ENCODE peak calls at places on chromosomes 3 and 15, in ten cellular contexts. O, S, G, A, F, N, T, M, Y and U are unnamed samples.

GRCh38 chr3:112143251-112143650 is 10.2 kb upstream of the GCSAM start:
- DNase-seq in T (peak; percentile 16), A (no peak), M (no peak), F (no peak), G (no peak), O (no peak), N (no peak), Y (peak; percentile 43), S (no peak), U (peak; percentile 60)

GRCh38 chr3:40765884-40766283 is 241.1 kb downstream of the ZNF621 start:
- DNase-seq in O (no peak), Y (no peak), M (no peak), N (no peak), S (no peak), T (no peak), G (no peak), F (no peak), A (peak; percentile 48), U (no peak)

GRCh38 chr15:29776859-29777258 is 45.4 kb downstream of the TJP1 start:
- DNase-seq in A (no peak), N (no peak), G (no peak), S (no peak), Y (no peak), F (no peak), O (no peak), T (no peak), M (no peak), U (no peak)

GRCh38 chr15:71082803-71083202 is 32.5 kb upstream of the THSD4 start:
- DNase-seq in G (no peak), O (no peak), N (no peak), F (no peak), A (no peak), M (no peak), S (no peak), T (no peak), Y (no peak), U (no peak)

GRCh38 chr15:77384086-77384485 is 35.8 kb downstream of the PEAK1 start:
- DNase-seq in N (no peak), S (no peak), T (no peak), F (no peak), M (no peak), G (no peak), O (no peak), A (no peak), Y (no peak), U (no peak)

GRCh38 chr3:16595778-16596177 is 9.4 kb downstream of the DAZL start:
- DNase-seq in S (no peak), O (no peak), F (no peak), M (no peak), N (no peak), T (peak; percentile 51), Y (peak; percentile 39), A (peak; percentile 2), G (no peak), U (no peak)

GRCh38 chr3:172546105-172546504 is 22.9 kb upstream of the TNFSF10 start:
- DNase-seq in Y (no peak), S (no peak), F (no peak), T (no peak), A (peak; percentile 43), O (no peak), N (no peak), G (no peak), M (peak; percentile 66), U (peak; percentile 94)

GRCh38 chr3:25423780-25424179 is 4.3 kb upstream of the RARB start:
- DNase-seq in F (peak; percentile 84), T (peak; percentile 30), M (no peak), O (no peak), Y (peak; percentile 38), N (no peak), G (no peak), A (peak; percentile 88), S (no peak), U (peak; percentile 77)

GRCh38 chr3:33063651-33064051 is 33.3 kb downstream of the GLB1 start:
- DNase-seq in A (no peak), M (peak; percentile 23), N (no peak), G (no peak), S (peak; percentile 82), T (peak; percentile 17), Y (peak; percentile 25), F (peak; percentile 23), O (no peak), U (no peak)

GRCh38 chr15:61025283-61025682 is 203.8 kb downstream of the RORA start:
- DNase-seq in N (no peak), A (no peak), Y (no peak), G (no peak), O (no peak), T (peak; percentile 11), F (no peak), M (no peak), S (no peak), U (no peak)

GRCh38 chr3:136177876-136178275 is 18.3 kb downstream of the MSL2 start:
- DNase-seq in Y (no peak), O (no peak), F (no peak), N (no peak), T (no peak), M (no peak), S (no peak), A (no peak), G (no peak), U (no peak)

GRCh38 chr15:26771168-26771916 is 1.5 kb downstream of the GABRB3 start:
- DNase-seq in T (no peak), G (peak; percentile 78), F (no peak), M (no peak), N (no peak), S (no peak), O (no peak), A (no peak), Y (no peak), U (no peak)

GRCh38 chr3:31188112-31188511 is 293.7 kb upstream of the GADL1 start:
- DNase-seq in O (no peak), F (no peak), T (no peak), S (no peak), G (no peak), A (no peak), M (no peak), N (no peak), Y (no peak), U (no peak)

GRCh38 chr15:77862651-77863104 is 214.8 kb downstream of the TBC1D2B start:
- DNase-seq in S (no peak), N (no peak), Y (no peak), F (no peak), T (no peak), A (no peak), M (no peak), O (no peak), G (no peak), U (no peak)

GRCh38 chr3:127182848-127183714 is 9.8 kb upstream of the PRR23E start:
- DNase-seq in S (no peak), N (no peak), T (no peak), Y (no peak), G (peak; percentile 64), M (peak; percentile 17), F (no peak), O (no peak), A (no peak), U (no peak)

GRCh38 chr15:40352221-40352901 is 1.5 kb downstream of the PHGR1 start:
- DNase-seq in T (no peak), M (peak; percentile 60), O (no peak), A (no peak), F (no peak), N (no peak), Y (no peak), S (no peak), G (no peak), U (no peak)

GRCh38 chr3:3798641-3799113 is 554 bp upstream of the LRRN1 start:
- DNase-seq in T (no peak), M (peak; percentile 12), F (no peak), G (peak; percentile 71), A (no peak), N (no peak), Y (no peak), S (peak; percentile 44), O (no peak), U (no peak)

GRCh38 chr3:177735441-177735840 is 538.2 kb upstream of the TBL1XR1 start:
- DNase-seq in T (no peak), F (no peak), S (no peak), O (no peak), N (no peak), A (no peak), M (no peak), Y (no peak), G (no peak), U (no peak)

GRCh38 chr3:156246939-156247725 is 126.8 kb downstream of the KCNAB1 start:
- DNase-seq in S (no peak), M (no peak), G (no peak), F (no peak), A (no peak), T (no peak), O (no peak), Y (peak; percentile 29), N (no peak), U (peak; percentile 33)

GRCh38 chr15:65211157-65211982 is at the start of gene CILP:
- DNase-seq in N (no peak), M (no peak), G (no peak), A (peak; percentile 66), T (no peak), F (peak; percentile 45), O (no peak), S (no peak), Y (peak; percentile 17), U (no peak)

GRCh38 chr15:77487479-77487861 is 66.8 kb downstream of the HMG20A start:
- DNase-seq in O (no peak), T (no peak), N (no peak), Y (no peak), A (no peak), G (no peak), S (no peak), F (no peak), M (no peak), U (no peak)

GRCh38 chr3:159947220-159947619 is 41.4 kb upstream of the IL12A start:
- DNase-seq in M (no peak), A (peak; percentile 62), T (peak; percentile 71), Y (peak; percentile 39), O (no peak), G (no peak), F (peak; percentile 62), N (no peak), S (no peak), U (peak; percentile 11)

GRCh38 chr3:115595611-115596010 is 27.7 kb upstream of the GAP43 start:
- DNase-seq in M (no peak), N (no peak), Y (peak; percentile 11), O (no peak), A (peak; percentile 7), S (no peak), T (no peak), F (peak; percentile 72), G (no peak), U (no peak)

GRCh38 chr3:123733341-123733740 is 148.5 kb upstream of the HACD2 start:
- DNase-seq in A (no peak), N (no peak), Y (peak; percentile 79), M (no peak), S (no peak), O (no peak), T (peak; percentile 64), G (no peak), F (no peak), U (peak; percentile 53)

GRCh38 chr15:79965836-79966630 is 5.0 kb downstream of the BCL2A1 start:
- DNase-seq in M (no peak), S (no peak), O (no peak), A (no peak), G (no peak), N (no peak), T (peak; percentile 76), F (no peak), Y (peak; percentile 31), U (peak; percentile 73)

GRCh38 chr3:128427175-128427857 is 39.4 kb downstream of the DNAJB8 start:
- DNase-seq in A (no peak), T (no peak), N (no peak), Y (no peak), F (no peak), S (no peak), O (no peak), G (no peak), M (no peak), U (no peak)

GRCh38 chr15:61116830-61117229 is 112.3 kb downstream of the RORA start:
- DNase-seq in G (no peak), M (no peak), Y (no peak), S (no peak), F (no peak), O (no peak), A (no peak), T (no peak), N (no peak), U (no peak)